ENCODE peak calls at places on chromosome 13, in ten cellular contexts. W is heart left ventricle, T is fibroblast of the aortic adventitia, E is fibroblast of lung, U is AG10803, H is lung, A is transverse colon, X is kidney epithelial cell, K is PC-3, B is AG04449. Y is an unnamed sample.

GRCh38 chr13:99432637-99433542 is 68.4 kb upstream of the TM9SF2 start:
- DNase-seq in B (peak; percentile 24), A (peak; percentile 62), H (peak; percentile 62), T (peak; percentile 40), U (peak; percentile 78), K (peak; percentile 75), W (peak; percentile 59), X (peak; percentile 42), E (peak; percentile 65), Y (no peak)

GRCh38 chr13:20672772-20673171 is 30.7 kb upstream of the IL17D start:
- DNase-seq in A (no peak), W (no peak), B (peak; percentile 26), U (peak; percentile 71), H (no peak), X (no peak), K (no peak), E (peak; percentile 13), T (peak; percentile 71), Y (no peak)

GRCh38 chr13:33799950-33800592 is 17.9 kb upstream of the RFC3 start:
- DNase-seq in T (peak; percentile 71), A (no peak), H (no peak), K (peak; percentile 46), W (no peak), X (no peak), U (peak; percentile 53), E (peak; percentile 48), B (peak; percentile 10), Y (no peak)

GRCh38 chr13:37313383-37313782 is 207.9 kb upstream of the CSNK1A1L start:
- DNase-seq in X (no peak), A (no peak), B (peak; percentile 71), W (no peak), T (peak; percentile 96), H (no peak), E (peak; percentile 95), U (peak; percentile 92), K (peak; percentile 16), Y (peak; percentile 73)

GRCh38 chr13:44989941-44990340 is 603 bp downstream of the GPALPP1 start:
- DNase-seq in B (no peak), E (no peak), W (no peak), K (no peak), H (no peak), X (no peak), U (peak; percentile 3), T (no peak), A (no peak), Y (no peak)

GRCh38 chr13:50452761-50453160 is 390.7 kb downstream of the DLEU7 start:
- DNase-seq in W (no peak), X (no peak), H (no peak), T (peak; percentile 31), K (no peak), U (peak; percentile 23), E (no peak), A (no peak), B (no peak), Y (no peak)

GRCh38 chr13:35690546-35690945 is 214.1 kb upstream of the MAB21L1 start:
- DNase-seq in A (no peak), W (no peak), X (no peak), E (peak; percentile 55), B (no peak), U (peak; percentile 63), K (no peak), H (no peak), T (peak; percentile 43), Y (no peak)

GRCh38 chr13:74841123-74841522 is 640.8 kb downstream of the TBC1D4 start:
- DNase-seq in W (no peak), U (no peak), A (no peak), K (no peak), H (no peak), T (no peak), E (no peak), B (no peak), X (no peak), Y (no peak)

GRCh38 chr13:59483441-59484116 is 680.1 kb downstream of the DIAPH3 start:
- DNase-seq in A (no peak), E (peak; percentile 87), B (no peak), T (peak; percentile 12), X (no peak), K (no peak), H (no peak), U (peak; percentile 9), W (no peak), Y (no peak)

GRCh38 chr13:104143760-104144406 is 1077.7 kb upstream of the SLC10A2 start:
- DNase-seq in B (no peak), E (peak; percentile 1), X (no peak), H (no peak), T (no peak), K (peak; percentile 1), W (no peak), U (no peak), A (no peak), Y (no peak)

GRCh38 chr13:71624641-71625040 is 242.4 kb downstream of the DACH1 start:
- DNase-seq in T (no peak), E (peak; percentile 29), B (no peak), H (no peak), X (no peak), W (no peak), A (no peak), U (no peak), K (no peak), Y (no peak)

GRCh38 chr13:110616103-110617101 is 1.1 kb downstream of the NAXD start:
- DNase-seq in K (peak; percentile 64), U (peak; percentile 62), A (peak; percentile 52), T (peak; percentile 67), W (no peak), E (peak; percentile 63), B (no peak), X (no peak), H (peak; percentile 37), Y (no peak)
- TF ChIP-seq CTCF in K (peak; percentile 41), U (peak; percentile 30), A (no peak), T (peak; percentile 4), W (no peak), E (no peak), B (no peak), X (peak; percentile 20), H (no peak), Y (no peak)

DNA sequence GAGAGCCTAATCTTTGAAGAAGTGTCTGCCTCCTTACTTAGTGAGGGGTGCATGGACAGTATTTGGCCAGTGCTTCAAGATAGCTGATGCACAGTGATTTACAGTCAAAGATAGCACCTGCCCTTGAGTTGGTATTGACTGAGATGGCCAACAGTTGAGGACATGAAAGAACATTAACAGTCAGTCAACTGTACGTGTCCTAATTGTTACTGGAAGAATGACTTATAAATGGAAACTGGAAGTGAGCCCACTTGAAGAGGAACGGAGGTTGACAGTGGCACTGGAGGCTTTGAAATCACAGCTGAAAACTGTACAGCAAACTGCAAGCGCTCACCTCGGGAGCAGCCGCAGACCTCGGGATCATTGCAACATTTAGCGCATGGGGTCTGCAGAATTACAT is 77.2 kb downstream of the GGACT start:
- DNase-seq in A (no peak), B (no peak), H (no peak), W (no peak), T (no peak), K (no peak), X (no peak), E (no peak), U (no peak), Y (no peak)
- H3K4me3 ChIP-seq in A (no peak overlapping the region), B (no peak overlapping the region), H (no peak overlapping the region), W (no peak overlapping the region), T (no peak overlapping the region), K (no peak overlapping the region), X (no peak overlapping the region), E (no peak overlapping the region), U (no peak overlapping the region), Y (no peak overlapping the region)

DNA sequence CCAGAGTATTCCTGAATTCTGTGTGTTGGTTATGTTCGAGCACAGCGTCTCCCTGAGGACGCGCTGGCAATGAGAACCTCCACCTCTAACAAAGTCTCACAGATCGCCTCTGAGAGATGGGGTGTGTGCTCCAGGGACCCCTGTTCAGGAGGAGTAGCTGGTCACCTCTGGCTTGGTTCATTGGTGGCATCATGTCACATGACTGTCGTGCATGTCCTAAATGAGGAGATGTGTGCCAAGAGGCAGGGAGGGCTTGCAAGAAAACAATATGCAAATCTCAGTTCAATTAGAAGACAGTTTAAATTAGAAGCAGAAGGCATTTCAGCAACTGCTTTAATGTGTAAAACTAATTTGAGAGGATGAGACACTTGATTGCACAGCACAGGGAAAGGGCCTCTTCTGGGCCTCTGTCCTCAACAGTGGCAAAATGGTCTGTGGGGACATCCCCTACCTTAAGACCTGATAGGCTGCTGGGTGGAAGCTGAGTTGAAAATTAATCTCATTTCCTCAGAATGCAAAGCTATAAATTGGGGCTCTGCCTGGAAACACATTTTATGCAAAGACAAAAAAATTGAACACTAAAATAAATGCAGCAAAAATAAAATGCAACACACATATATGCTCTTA is 54.6 kb downstream of the SPATA13 start:
- DNase-seq in B (no peak), T (no peak), K (no peak), W (no peak), H (no peak), U (no peak), E (no peak), A (no peak), X (no peak), Y (no peak)
- TF ChIP-seq CTCF in B (no peak), T (no peak), K (no peak), W (no peak), H (no peak), U (no peak), E (no peak), A (no peak), X (no peak), Y (no peak)

GRCh38 chr13:73536865-73537264 is 478.1 kb downstream of the KLF5 start:
- DNase-seq in W (no peak), A (no peak), U (no peak), E (no peak), B (no peak), X (no peak), H (no peak), T (no peak), K (no peak), Y (no peak)

GRCh38 chr13:73535341-73535740 is 476.5 kb downstream of the KLF5 start:
- DNase-seq in E (no peak), U (no peak), K (peak; percentile 8), B (no peak), A (no peak), T (no peak), W (no peak), H (no peak), X (no peak), Y (no peak)

GRCh38 chr13:73531014-73531413 is 472.2 kb downstream of the KLF5 start:
- DNase-seq in A (no peak), K (no peak), B (no peak), T (no peak), W (peak; percentile 30), H (peak; percentile 31), E (no peak), U (no peak), X (no peak), Y (no peak)

GRCh38 chr13:73532582-73532981 is 473.8 kb downstream of the KLF5 start:
- DNase-seq in K (no peak), X (no peak), E (no peak), A (no peak), W (no peak), U (no peak), T (no peak), H (no peak), B (no peak), Y (no peak)

DNA sequence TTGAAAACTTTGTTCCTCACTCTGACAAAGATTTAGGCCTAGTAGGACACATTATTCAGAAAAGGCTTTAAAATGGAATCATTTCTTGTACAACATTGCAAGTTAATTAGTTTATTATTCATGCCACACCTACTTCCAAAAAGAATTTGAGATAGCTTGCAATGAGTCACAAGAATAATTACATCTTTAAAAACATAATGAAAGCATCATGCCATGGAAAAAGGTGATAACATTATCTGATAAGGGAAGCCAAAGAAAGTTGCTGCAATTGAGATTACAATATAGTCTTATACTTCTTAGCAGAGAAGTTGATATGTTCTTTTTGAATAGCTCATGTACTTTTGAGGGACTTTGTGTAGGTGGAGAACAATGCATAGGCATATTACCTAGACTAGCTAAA is 474.3 kb downstream of the KLF5 start:
- DNase-seq in E (peak; percentile 54), W (no peak), B (no peak), T (no peak), H (no peak), U (no peak), K (no peak), A (no peak), X (no peak), Y (no peak)
- H3K4me3 ChIP-seq in E (no peak overlapping the region), W (no peak overlapping the region), B (no peak overlapping the region), T (no peak overlapping the region), H (no peak overlapping the region), U (no peak overlapping the region), K (no peak overlapping the region), A (no peak overlapping the region), X (no peak overlapping the region), Y (no peak overlapping the region)